ENCODE peak calls at places on chromosomes 7 and 10, in seven cellular contexts. One of them, this sample, is unnamed.

GRCh38 chr7:102251531-102252372 is 34.9 kb upstream of the SH2B2 start:
- DNase-seq in heart left ventricle: no peak
- DNase-seq in hippocampal formation: no peak
- DNase-seq in NAMALWA: no peak
- DNase-seq in aorta: no peak
- DNase-seq in H9: no peak
- DNase-seq in GM12865: no peak
- DNase-seq in this sample: no peak

GRCh38 chr7:77258014-77258413 is 58.4 kb upstream of the FGL2 start:
- DNase-seq in heart left ventricle: no peak
- DNase-seq in hippocampal formation: no peak
- DNase-seq in NAMALWA: no peak
- DNase-seq in aorta: no peak
- DNase-seq in H9: no peak
- DNase-seq in GM12865: no peak
- DNase-seq in this sample: no peak

GRCh38 chr7:97005764-97006145 is 402 bp downstream of the DLX6 start:
- DNase-seq in heart left ventricle: no peak
- DNase-seq in hippocampal formation: no peak
- DNase-seq in NAMALWA: no peak
- DNase-seq in aorta: no peak
- DNase-seq in H9: no peak
- DNase-seq in GM12865: no peak
- DNase-seq in this sample: no peak

GRCh38 chr7:117251687-117252086 is 71.2 kb downstream of the WNT2 start:
- DNase-seq in heart left ventricle: no peak
- DNase-seq in hippocampal formation: no peak
- DNase-seq in NAMALWA: no peak
- DNase-seq in aorta: no peak
- DNase-seq in H9: no peak
- DNase-seq in GM12865: peak; percentile 70
- DNase-seq in this sample: no peak

GRCh38 chr10:97898429-97898828 is 48.8 kb downstream of the GOLGA7B start:
- DNase-seq in heart left ventricle: no peak
- DNase-seq in hippocampal formation: no peak
- DNase-seq in NAMALWA: no peak
- DNase-seq in aorta: peak; percentile 28
- DNase-seq in H9: no peak
- DNase-seq in GM12865: no peak
- DNase-seq in this sample: no peak

GRCh38 chr10:86836044-86836443 is 79.6 kb downstream of the BMPR1A start:
- DNase-seq in heart left ventricle: no peak
- DNase-seq in hippocampal formation: no peak
- DNase-seq in NAMALWA: no peak
- DNase-seq in aorta: no peak
- DNase-seq in H9: no peak
- DNase-seq in GM12865: no peak
- DNase-seq in this sample: no peak

GRCh38 chr7:70787772-70788171 is 344.2 kb upstream of the GALNT17 start:
- DNase-seq in heart left ventricle: no peak
- DNase-seq in hippocampal formation: no peak
- DNase-seq in NAMALWA: no peak
- DNase-seq in aorta: no peak
- DNase-seq in H9: no peak
- DNase-seq in GM12865: no peak
- DNase-seq in this sample: no peak

GRCh38 chr10:88006261-88006660 is 142.8 kb downstream of the PTEN start:
- DNase-seq in heart left ventricle: no peak
- DNase-seq in hippocampal formation: no peak
- DNase-seq in NAMALWA: no peak
- DNase-seq in aorta: no peak
- DNase-seq in H9: no peak
- DNase-seq in GM12865: no peak
- DNase-seq in this sample: no peak

GRCh38 chr10:62166331-62167154 is 102.1 kb downstream of the RTKN2 start:
- DNase-seq in heart left ventricle: no peak
- DNase-seq in hippocampal formation: peak; percentile 4
- DNase-seq in NAMALWA: peak; percentile 68
- DNase-seq in aorta: no peak
- DNase-seq in H9: no peak
- DNase-seq in GM12865: peak; percentile 65
- DNase-seq in this sample: peak; percentile 28

GRCh38 chr7:39592586-39592985 is 26.4 kb downstream of the YAE1 start:
- DNase-seq in heart left ventricle: no peak
- DNase-seq in hippocampal formation: no peak
- DNase-seq in NAMALWA: no peak
- DNase-seq in aorta: no peak
- DNase-seq in H9: no peak
- DNase-seq in GM12865: no peak
- DNase-seq in this sample: no peak

GRCh38 chr10:96038476-96039387 is 4.7 kb upstream of the CCNJ start:
- DNase-seq in heart left ventricle: no peak
- DNase-seq in hippocampal formation: no peak
- DNase-seq in NAMALWA: no peak
- DNase-seq in aorta: no peak
- DNase-seq in H9: no peak
- DNase-seq in GM12865: peak; percentile 9
- DNase-seq in this sample: no peak

GRCh38 chr7:4621401-4621800 is 60.7 kb upstream of the FOXK1 start:
- DNase-seq in heart left ventricle: no peak
- DNase-seq in hippocampal formation: no peak
- DNase-seq in NAMALWA: no peak
- DNase-seq in aorta: no peak
- DNase-seq in H9: no peak
- DNase-seq in GM12865: no peak
- DNase-seq in this sample: no peak

GRCh38 chr10:111303887-111304286 is 227.1 kb downstream of the ADRA2A start:
- DNase-seq in heart left ventricle: no peak
- DNase-seq in hippocampal formation: no peak
- DNase-seq in NAMALWA: no peak
- DNase-seq in aorta: no peak
- DNase-seq in H9: no peak
- DNase-seq in GM12865: no peak
- DNase-seq in this sample: no peak

GRCh38 chr10:55410415-55410885 is 609.4 kb upstream of the PCDH15 start:
- DNase-seq in heart left ventricle: peak; percentile 42
- DNase-seq in hippocampal formation: peak; percentile 90
- DNase-seq in NAMALWA: no peak
- DNase-seq in aorta: no peak
- DNase-seq in H9: peak; percentile 44
- DNase-seq in GM12865: no peak
- DNase-seq in this sample: peak; percentile 89

GRCh38 chr7:94333810-94334209 is 60.9 kb upstream of the COL1A2 start:
- DNase-seq in heart left ventricle: no peak
- DNase-seq in hippocampal formation: no peak
- DNase-seq in NAMALWA: no peak
- DNase-seq in aorta: no peak
- DNase-seq in H9: no peak
- DNase-seq in GM12865: no peak
- DNase-seq in this sample: no peak

GRCh38 chr7:108109216-108109908 is 20.8 kb downstream of the LAMB4 start:
- DNase-seq in heart left ventricle: no peak
- DNase-seq in hippocampal formation: peak; percentile 33
- DNase-seq in NAMALWA: peak; percentile 59
- DNase-seq in aorta: no peak
- DNase-seq in H9: no peak
- DNase-seq in GM12865: peak; percentile 22
- DNase-seq in this sample: no peak

This sample was measured in NCI-H774.